ENCODE peak calls at places on chromosomes 4 and X, in seven cellular contexts. One of them, this sample, is unnamed.

GRCh38 chr4:148574502-148574901 is 132.3 kb upstream of the NR3C2 start:
- DNase-seq in substantia nigra: no peak
- DNase-seq in DMS79 treated with DMSO at 0.1 percent for 48 hours: no peak
- DNase-seq in tibial artery: no peak
- DNase-seq in GM20000: no peak
- DNase-seq in Karpas-422: no peak
- DNase-seq in heart right ventricle: no peak
- DNase-seq in this sample: no peak

GRCh38 chr4:139167774-139168444 is 9.1 kb downstream of the ELF2 start:
- DNase-seq in Karpas-422: peak
- DNase-seq in GM20000: peak
- DNase-seq in tibial artery: no peak
- DNase-seq in DMS79 treated with DMSO at 0.1 percent for 48 hours: no peak
- DNase-seq in heart right ventricle: no peak
- DNase-seq in substantia nigra: no peak
- DNase-seq in this sample: no peak

GRCh38 chr4:182238355-182238931 is 4.8 kb upstream of the TENM3 start:
- DNase-seq in GM20000: no peak
- DNase-seq in heart right ventricle: no peak
- DNase-seq in DMS79 treated with DMSO at 0.1 percent for 48 hours: no peak
- DNase-seq in Karpas-422: no peak
- DNase-seq in substantia nigra: no peak
- DNase-seq in tibial artery: no peak
- DNase-seq in this sample: no peak

GRCh38 chrX:153648358-153649177 is 1.6 kb downstream of the DUSP9 start:
- DNase-seq in heart right ventricle: no peak
- DNase-seq in DMS79 treated with DMSO at 0.1 percent for 48 hours: no peak
- DNase-seq in GM20000: peak
- DNase-seq in Karpas-422: no peak
- DNase-seq in substantia nigra: no peak
- DNase-seq in tibial artery: no peak
- DNase-seq in this sample: no peak

GRCh38 chr4:146814736-146815135 is 130.9 kb downstream of the TTC29 start:
- DNase-seq in Karpas-422: no peak
- DNase-seq in heart right ventricle: no peak
- DNase-seq in tibial artery: no peak
- DNase-seq in substantia nigra: no peak
- DNase-seq in GM20000: no peak
- DNase-seq in DMS79 treated with DMSO at 0.1 percent for 48 hours: no peak
- DNase-seq in this sample: no peak

GRCh38 chrX:72306851-72307645 is 1.3 kb upstream of the CITED1 start:
- DNase-seq in GM20000: peak
- DNase-seq in heart right ventricle: peak
- DNase-seq in DMS79 treated with DMSO at 0.1 percent for 48 hours: peak
- DNase-seq in substantia nigra: peak
- DNase-seq in Karpas-422: no peak
- DNase-seq in tibial artery: peak
- DNase-seq in this sample: peak

GRCh38 chr4:147732516-147733193 is 767 bp downstream of the ARHGAP10 start:
- DNase-seq in Karpas-422: no peak
- DNase-seq in tibial artery: no peak
- DNase-seq in heart right ventricle: peak
- DNase-seq in substantia nigra: no peak
- DNase-seq in DMS79 treated with DMSO at 0.1 percent for 48 hours: no peak
- DNase-seq in GM20000: peak
- DNase-seq in this sample: peak

GRCh38 chrX:84186603-84187358 is 1.2 kb downstream of the RPS6KA6 start:
- DNase-seq in tibial artery: no peak
- DNase-seq in Karpas-422: peak
- DNase-seq in heart right ventricle: no peak
- DNase-seq in GM20000: no peak
- DNase-seq in substantia nigra: no peak
- DNase-seq in DMS79 treated with DMSO at 0.1 percent for 48 hours: peak
- DNase-seq in this sample: no peak

GRCh38 chr4:11669156-11669555 is 240.5 kb upstream of the HS3ST1 start:
- DNase-seq in GM20000: no peak
- DNase-seq in DMS79 treated with DMSO at 0.1 percent for 48 hours: no peak
- DNase-seq in heart right ventricle: no peak
- DNase-seq in tibial artery: no peak
- DNase-seq in substantia nigra: no peak
- DNase-seq in Karpas-422: no peak
- DNase-seq in this sample: no peak

GRCh38 chr4:176376032-176376614 is 56.4 kb downstream of the SPCS3 start:
- DNase-seq in tibial artery: no peak
- DNase-seq in substantia nigra: no peak
- DNase-seq in Karpas-422: peak
- DNase-seq in GM20000: peak
- DNase-seq in DMS79 treated with DMSO at 0.1 percent for 48 hours: no peak
- DNase-seq in heart right ventricle: no peak
- DNase-seq in this sample: no peak

GRCh38 chr4:6024450-6024960 is 6.3 kb upstream of the C4orf50 start:
- DNase-seq in GM20000: no peak
- DNase-seq in substantia nigra: no peak
- DNase-seq in heart right ventricle: no peak
- DNase-seq in Karpas-422: no peak
- DNase-seq in tibial artery: no peak
- DNase-seq in DMS79 treated with DMSO at 0.1 percent for 48 hours: no peak
- DNase-seq in this sample: no peak

GRCh38 chr4:2298548-2298991 is 36.7 kb upstream of the MXD4 start:
- DNase-seq in heart right ventricle: no peak
- DNase-seq in Karpas-422: no peak
- DNase-seq in DMS79 treated with DMSO at 0.1 percent for 48 hours: no peak
- DNase-seq in tibial artery: no peak
- DNase-seq in substantia nigra: no peak
- DNase-seq in GM20000: no peak
- DNase-seq in this sample: no peak

GRCh38 chr4:80305466-80305865 is 30.1 kb upstream of the CFAP299 start:
- DNase-seq in substantia nigra: no peak
- DNase-seq in tibial artery: no peak
- DNase-seq in GM20000: no peak
- DNase-seq in heart right ventricle: no peak
- DNase-seq in Karpas-422: no peak
- DNase-seq in DMS79 treated with DMSO at 0.1 percent for 48 hours: no peak
- DNase-seq in this sample: no peak

GRCh38 chrX:41127476-41128192 is 42.4 kb downstream of the USP9X start:
- DNase-seq in DMS79 treated with DMSO at 0.1 percent for 48 hours: peak
- DNase-seq in heart right ventricle: no peak
- DNase-seq in Karpas-422: no peak
- DNase-seq in GM20000: no peak
- DNase-seq in substantia nigra: no peak
- DNase-seq in tibial artery: no peak
- DNase-seq in this sample: no peak

GRCh38 chr4:121706595-121707021 is 9.8 kb upstream of the ANXA5 start:
- DNase-seq in heart right ventricle: no peak
- DNase-seq in substantia nigra: no peak
- DNase-seq in tibial artery: no peak
- DNase-seq in DMS79 treated with DMSO at 0.1 percent for 48 hours: no peak
- DNase-seq in Karpas-422: no peak
- DNase-seq in GM20000: no peak
- DNase-seq in this sample: no peak

GRCh38 chr4:74934016-74934821 is 1.3 kb downstream of the PARM1 start:
- DNase-seq in tibial artery: peak
- DNase-seq in GM20000: peak
- DNase-seq in Karpas-422: peak
- DNase-seq in substantia nigra: no peak
- DNase-seq in heart right ventricle: peak
- DNase-seq in DMS79 treated with DMSO at 0.1 percent for 48 hours: peak
- DNase-seq in this sample: no peak

GRCh38 chrX:131366387-131366786 is 77.3 kb upstream of the IGSF1 start:
- DNase-seq in DMS79 treated with DMSO at 0.1 percent for 48 hours: no peak
- DNase-seq in Karpas-422: peak
- DNase-seq in substantia nigra: no peak
- DNase-seq in heart right ventricle: no peak
- DNase-seq in tibial artery: no peak
- DNase-seq in GM20000: no peak
- DNase-seq in this sample: no peak

GRCh38 chr4:147928400-147928799 is 196.5 kb downstream of the ARHGAP10 start:
- DNase-seq in tibial artery: no peak
- DNase-seq in heart right ventricle: no peak
- DNase-seq in substantia nigra: no peak
- DNase-seq in GM20000: no peak
- DNase-seq in DMS79 treated with DMSO at 0.1 percent for 48 hours: no peak
- DNase-seq in Karpas-422: no peak
- DNase-seq in this sample: no peak

GRCh38 chr4:146495277-146495676 is 26.5 kb downstream of the SLC10A7 start:
- DNase-seq in substantia nigra: no peak
- DNase-seq in Karpas-422: no peak
- DNase-seq in DMS79 treated with DMSO at 0.1 percent for 48 hours: no peak
- DNase-seq in heart right ventricle: no peak
- DNase-seq in GM20000: no peak
- DNase-seq in tibial artery: no peak
- DNase-seq in this sample: no peak

GRCh38 chrX:78455901-78456300 is 128.5 kb upstream of the CYSLTR1 start:
- DNase-seq in GM20000: no peak
- DNase-seq in substantia nigra: no peak
- DNase-seq in Karpas-422: no peak
- DNase-seq in DMS79 treated with DMSO at 0.1 percent for 48 hours: no peak
- DNase-seq in heart right ventricle: no peak
- DNase-seq in tibial artery: no peak
- DNase-seq in this sample: no peak

GRCh38 chrX:48626401-48627298 is 29.4 kb downstream of the WDR13 start:
- DNase-seq in DMS79 treated with DMSO at 0.1 percent for 48 hours: no peak
- DNase-seq in substantia nigra: no peak
- DNase-seq in tibial artery: no peak
- DNase-seq in heart right ventricle: no peak
- DNase-seq in GM20000: no peak
- DNase-seq in Karpas-422: no peak
- DNase-seq in this sample: no peak

GRCh38 chr4:166546009-166546408 is 673.0 kb downstream of the TLL1 start:
- DNase-seq in DMS79 treated with DMSO at 0.1 percent for 48 hours: no peak
- DNase-seq in substantia nigra: no peak
- DNase-seq in Karpas-422: no peak
- DNase-seq in tibial artery: no peak
- DNase-seq in heart right ventricle: no peak
- DNase-seq in GM20000: no peak
- DNase-seq in this sample: no peak

GRCh38 chr4:19748470-19748869 is 503.2 kb upstream of the SLIT2 start:
- DNase-seq in DMS79 treated with DMSO at 0.1 percent for 48 hours: no peak
- DNase-seq in GM20000: no peak
- DNase-seq in heart right ventricle: no peak
- DNase-seq in substantia nigra: no peak
- DNase-seq in tibial artery: peak
- DNase-seq in Karpas-422: no peak
- DNase-seq in this sample: peak